ENCODE peak calls at places on chromosomes 7 and 10, in four cellular contexts. A is lower leg skin, V is GM23338, E is right lobe of liver. M is an unnamed sample.

GRCh38 chr7:11607676-11608075 is 224.3 kb downstream of the THSD7A start:
- DNase-seq in A (no peak), V (no peak), E (no peak), M (no peak)

GRCh38 chr7:130294314-130294713 is 1.4 kb downstream of the CPA4 start:
- DNase-seq in A (no peak), V (no peak), E (no peak), M (no peak)

GRCh38 chr7:155998328-155998691 is 186.0 kb upstream of the SHH start:
- DNase-seq in A (no peak), V (no peak), E (no peak), M (no peak)

GRCh38 chr7:29953735-29954347 is 35.8 kb downstream of the SCRN1 start:
- DNase-seq in A (no peak), V (peak; percentile 28), E (no peak), M (no peak)

GRCh38 chr10:100562008-100562672 is 26.4 kb downstream of the HIF1AN start:
- DNase-seq in A (peak; percentile 87), V (peak; percentile 82), E (peak; percentile 67), M (peak; percentile 72)

GRCh38 chr10:119762035-119762434 is 36.2 kb downstream of the INPP5F start:
- DNase-seq in A (no peak), V (no peak), E (no peak), M (no peak)

GRCh38 chr10:124717911-124718734 is 26.1 kb downstream of the FAM53B start:
- DNase-seq in A (no peak), V (no peak), E (no peak), M (peak; percentile 70)

GRCh38 chr10:59877191-59877671 is 29.1 kb downstream of the CCDC6 start:
- DNase-seq in A (no peak), V (no peak), E (no peak), M (no peak)

GRCh38 chr7:140876519-140877248 is 48.0 kb downstream of the BRAF start:
- DNase-seq in A (no peak), V (no peak), E (no peak), M (no peak)

GRCh38 chr10:28677889-28678686 is 767 bp downstream of the BAMBI start:
- DNase-seq in A (peak; percentile 88), V (peak; percentile 47), E (peak; percentile 48), M (peak; percentile 22)

GRCh38 chr10:134743-135600 is at the start of gene ZMYND11:
- DNase-seq in A (peak; percentile 91), V (peak; percentile 64), E (peak; percentile 71), M (no peak)
- TF ChIP-seq CTCF in A (no peak), V (no peak), E (no peak), M (no peak)

GRCh38 chr7:142969183-142969582 is 7.0 kb upstream of the KEL start:
- DNase-seq in A (no peak), V (no peak), E (no peak), M (no peak)
- TF ChIP-seq CTCF in A (no peak), V (no peak), E (no peak), M (no peak)

DNA sequence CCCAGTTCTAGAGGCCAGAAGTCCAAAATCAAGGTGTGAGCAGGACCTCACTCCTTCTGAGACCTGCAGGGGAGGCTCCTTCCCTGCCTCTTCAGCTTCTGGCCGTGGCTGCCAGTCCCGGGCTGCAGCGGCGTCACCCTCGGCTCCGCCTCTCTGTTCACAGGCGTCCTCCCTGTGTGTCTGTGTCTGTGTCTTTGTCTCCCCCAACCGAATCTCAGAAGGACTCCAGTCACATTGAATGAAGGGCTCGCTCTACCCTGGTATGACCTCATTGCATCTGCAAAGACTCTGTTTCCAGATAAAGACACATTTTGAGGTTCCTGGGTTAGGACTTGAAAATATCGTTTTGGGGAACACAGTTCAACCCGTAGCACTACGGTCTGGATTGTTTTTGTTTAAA is 33.1 kb upstream of the GALNT11 start:
- DNase-seq in A (peak; percentile 89), V (peak; percentile 81), E (peak; percentile 52), M (no peak)
- TF ChIP-seq CTCF in A (no peak), V (peak; percentile 31), E (no peak), M (no peak)

GRCh38 chr7:50591098-50591479 is 25.9 kb upstream of the DDC start:
- DNase-seq in A (no peak), V (no peak), E (no peak), M (no peak)

GRCh38 chr7:50587737-50588136 is 22.5 kb upstream of the DDC start:
- DNase-seq in A (no peak), V (no peak), E (no peak), M (no peak)

GRCh38 chr7:50589362-50589761 is 24.2 kb upstream of the DDC start:
- DNase-seq in A (no peak), V (no peak), E (no peak), M (no peak)

GRCh38 chr7:50590535-50590934 is 25.3 kb upstream of the DDC start:
- DNase-seq in A (no peak), V (peak; percentile 12), E (no peak), M (no peak)

DNA sequence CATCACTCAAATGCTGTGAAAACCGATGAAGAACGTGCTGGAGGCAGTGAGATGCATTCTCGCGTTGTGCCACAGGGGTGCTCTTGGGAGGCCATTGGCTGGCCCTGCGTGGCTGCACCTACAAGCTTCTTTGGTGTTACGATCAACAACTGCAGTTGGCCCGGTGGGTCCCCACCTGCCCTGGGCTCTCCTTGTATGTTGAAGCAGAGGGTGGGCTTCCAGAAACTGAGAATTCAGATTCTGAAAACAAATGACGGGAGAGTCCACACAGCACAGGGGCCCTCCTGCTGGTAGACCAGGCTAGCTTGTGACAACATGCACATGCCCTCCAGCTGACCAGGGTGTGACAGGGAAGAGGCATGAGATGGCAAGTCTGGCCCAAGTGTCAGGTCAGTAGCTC is 23.7 kb upstream of the DDC start:
- DNase-seq in A (no peak), V (peak; percentile 75), E (no peak), M (no peak)
- TF ChIP-seq CTCF in A (no peak), V (peak; percentile 56), E (no peak), M (no peak)

GRCh38 chr10:842795-843194 is 88.7 kb downstream of the LARP4B start:
- DNase-seq in A (no peak), V (no peak), E (no peak), M (no peak)

GRCh38 chr10:845526-845925 is 86.0 kb downstream of the LARP4B start:
- DNase-seq in A (no peak), V (no peak), E (no peak), M (no peak)

GRCh38 chr10:841535-841934 is 90.0 kb downstream of the LARP4B start:
- DNase-seq in A (no peak), V (no peak), E (no peak), M (no peak)

GRCh38 chr10:844552-844951 is 87.0 kb downstream of the LARP4B start:
- DNase-seq in A (no peak), V (no peak), E (no peak), M (no peak)

DNA sequence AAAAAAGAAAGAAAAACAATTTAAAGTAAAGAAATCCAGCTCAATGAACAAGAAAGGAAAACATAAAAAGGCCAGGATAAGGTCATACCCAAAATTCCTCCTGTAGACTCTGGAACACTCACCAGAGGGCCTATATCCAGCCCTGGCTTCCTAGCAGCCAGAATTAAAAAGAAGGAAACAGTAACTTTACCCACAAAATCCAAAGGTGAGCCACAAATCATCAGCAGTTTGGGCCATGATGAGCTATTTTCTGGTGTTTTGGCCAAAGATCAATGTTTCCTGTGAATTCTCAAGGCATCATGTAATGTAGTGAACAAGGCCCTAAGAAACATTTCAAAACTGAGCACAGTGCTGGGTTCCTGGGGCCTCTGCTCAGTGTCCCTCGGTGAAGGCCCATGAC is 87.8 kb downstream of the LARP4B start:
- DNase-seq in A (no peak), V (no peak), E (no peak), M (no peak)
- TF ChIP-seq CTCF in A (no peak), V (no peak), E (no peak), M (no peak)

GRCh38 chr10:86944031-86944419 is 13.4 kb downstream of the MMRN2 start:
- DNase-seq in A (no peak), V (no peak), E (no peak), M (no peak)

GRCh38 chr10:86944907-86945306 is 12.5 kb downstream of the MMRN2 start:
- DNase-seq in A (peak; percentile 82), V (no peak), E (no peak), M (no peak)

GRCh38 chr10:86946215-86947170 is 10.9 kb downstream of the MMRN2 start:
- DNase-seq in A (peak; percentile 89), V (no peak), E (no peak), M (no peak)

GRCh38 chr10:86944471-86944870 is 12.9 kb downstream of the MMRN2 start:
- DNase-seq in A (peak; percentile 71), V (no peak), E (no peak), M (no peak)

DNA sequence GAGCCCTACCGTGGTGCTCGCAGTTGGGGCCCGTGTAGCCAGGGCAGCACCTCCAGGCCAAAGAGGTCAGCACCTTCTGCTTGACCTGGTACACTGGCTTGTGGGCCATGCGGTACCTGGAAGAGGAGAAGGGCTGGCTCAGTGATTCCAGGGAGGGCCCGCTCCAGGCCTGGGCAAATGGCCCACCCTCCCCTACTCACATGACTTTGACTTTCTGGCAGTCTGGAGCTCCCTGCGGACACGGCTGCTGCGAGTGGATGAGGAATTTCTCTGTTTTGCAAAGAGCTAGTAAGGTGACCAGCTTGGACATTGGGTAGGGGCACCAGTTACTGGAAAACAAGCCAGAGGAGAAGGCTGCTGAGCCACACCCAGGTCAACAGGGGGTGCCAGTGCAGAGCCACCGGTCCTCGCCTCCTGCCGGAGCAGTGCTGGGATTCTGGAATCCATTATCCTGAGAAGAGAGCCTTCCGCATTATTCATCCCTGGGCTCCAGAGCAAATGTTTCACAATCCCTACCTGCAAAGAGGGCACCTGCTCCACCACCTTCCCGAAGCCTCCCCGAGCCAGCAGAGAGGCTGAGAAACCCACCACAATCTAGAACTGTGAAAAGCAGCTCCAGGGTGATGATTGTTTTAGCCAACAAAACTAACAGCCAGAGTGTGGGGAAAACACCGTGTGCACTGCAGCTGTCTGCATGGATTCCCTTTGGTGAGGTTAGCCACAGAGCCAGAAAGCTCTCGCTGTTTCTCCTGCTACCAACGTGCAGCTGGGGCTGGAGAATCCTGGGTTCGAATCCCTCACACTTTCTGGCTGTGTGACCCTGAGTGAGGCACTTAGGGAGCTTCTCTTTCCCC is 11.8 kb downstream of the MMRN2 start:
- DNase-seq in A (peak; percentile 90), V (peak; percentile 89), E (no peak), M (no peak)
- TF ChIP-seq CTCF in A (no peak), V (peak; percentile 74), E (no peak), M (no peak)

GRCh38 chr7:97149843-97150242 is 32.3 kb downstream of the SDHAF3 start:
- DNase-seq in A (no peak), V (no peak), E (no peak), M (no peak)

DNA sequence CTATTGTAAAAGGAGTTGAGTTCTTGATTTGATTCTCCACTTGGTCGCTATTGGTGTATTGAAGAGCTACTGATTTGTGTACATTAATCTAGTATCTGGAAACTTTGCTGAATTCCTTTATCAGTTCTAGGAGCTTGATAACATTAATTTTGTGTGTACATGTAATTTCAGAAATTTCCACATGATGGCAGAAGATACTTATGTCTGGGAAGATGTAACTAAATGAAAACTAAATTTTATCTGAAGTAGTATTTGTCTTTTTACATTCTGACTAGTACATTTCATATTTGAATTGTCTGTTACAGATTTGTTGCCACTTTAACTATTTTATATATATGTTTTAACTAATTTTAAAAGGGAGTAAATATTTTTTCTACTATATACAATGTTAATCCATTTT is 27.6 kb downstream of the SDHAF3 start:
- DNase-seq in A (no peak), V (no peak), E (no peak), M (no peak)
- TF ChIP-seq CTCF in A (no peak), V (peak; percentile 45), E (peak; percentile 59), M (no peak)

M was measured in natural killer cell.